ENCODE peak calls at places on chromosomes 11 and 22, in six cellular contexts. P is hippocampal formation; Y is neural crest cell; Q is activated T-cell treated with anti-CD3 and anti-CD28 coated beads, Interleukin-2, amount 50 U/mL, for 24 hours; Z is A549; J is foreskin fibroblast. W is an unnamed sample.
A peak's percentile ranks its signal among the peaks of the same experiment; 100 is the strongest.

GRCh38 chr11:720017-720641 is 14.1 kb downstream of the EPS8L2 start:
- DNase-seq in P (no peak), Y (no peak), Q (no peak), Z (no peak), J (no peak), W (no peak)

GRCh38 chr22:17955611-17956379 is 68.6 kb downstream of the MICAL3 start:
- DNase-seq in P (no peak), Y (no peak), Q (no peak), Z (no peak), J (no peak), W (no peak)

GRCh38 chr11:35288311-35288710 is 131.0 kb downstream of the SLC1A2 start:
- DNase-seq in P (no peak), Y (no peak), Q (no peak), Z (no peak), J (no peak), W (no peak)

GRCh38 chr11:118051136-118051610 is 25.7 kb upstream of the TMPRSS4 start:
- DNase-seq in P (no peak), Y (no peak), Q (peak; percentile 63), Z (no peak), J (no peak), W (no peak)

GRCh38 chr22:38204784-38205183 is 3.0 kb downstream of the MAFF start:
- DNase-seq in P (no peak), Y (no peak), Q (no peak), Z (no peak), J (no peak), W (no peak)

GRCh38 chr11:113114452-113115027 is 153.3 kb downstream of the NCAM1 start:
- DNase-seq in P (peak; percentile 61), Y (peak; percentile 28), Q (no peak), Z (no peak), J (peak; percentile 64), W (peak; percentile 48)

GRCh38 chr11:69956669-69957190 is 121.4 kb upstream of the ANO1 start:
- DNase-seq in P (no peak), Y (no peak), Q (no peak), Z (no peak), J (no peak), W (no peak)

GRCh38 chr11:64870176-64870892 is 8.1 kb downstream of the EHD1 start:
- DNase-seq in P (no peak), Y (no peak), Q (no peak), Z (no peak), J (peak; percentile 87), W (no peak)

GRCh38 chr22:37546436-37547248 is 13.6 kb upstream of the CDC42EP1 start:
- DNase-seq in P (peak; percentile 66), Y (no peak), Q (no peak), Z (no peak), J (peak; percentile 78), W (no peak)

W was measured in HAP-1.